ENCODE peak calls at places on chromosomes 1 and 21, in four cellular contexts. Y is heart left ventricle, B is mesendoderm, W is Peyer's patch. Z is an unnamed sample.

GRCh38 chr21:23452384-23453083 is 2154.7 kb downstream of the MRPL39 start:
- DNase-seq in W (no peak), Y (no peak), B (peak; percentile 90), Z (peak; percentile 61)

GRCh38 chr1:29339176-29339575 is 102.9 kb downstream of the PTPRU start:
- DNase-seq in Y (no peak), W (no peak), B (no peak), Z (no peak)

GRCh38 chr1:197304626-197305200 is 36.7 kb downstream of the CRB1 start:
- DNase-seq in Y (no peak), B (no peak), W (no peak), Z (no peak)

GRCh38 chr1:27650527-27651175 is 15.7 kb upstream of the FGR start:
- DNase-seq in Y (no peak), B (peak; percentile 98), W (no peak), Z (no peak)

GRCh38 chr1:232620356-232620841 is 9.5 kb downstream of the SIPA1L2 start:
- DNase-seq in B (peak; percentile 81), W (no peak), Y (no peak), Z (peak; percentile 38)

GRCh38 chr1:54117815-54118563 is 34.8 kb downstream of the CDCP2 start:
- DNase-seq in Y (peak; percentile 11), B (no peak), W (no peak), Z (no peak)

GRCh38 chr1:8152731-8153702 is 126.9 kb upstream of the ERRFI1 start:
- DNase-seq in Y (no peak), W (no peak), B (no peak), Z (peak; percentile 78)

GRCh38 chr1:6350416-6351088 is 43.0 kb downstream of the ACOT7 start:
- DNase-seq in B (no peak), Y (peak; percentile 89), W (peak; percentile 50), Z (peak; percentile 87)

GRCh38 chr1:226651041-226651731 is 87.9 kb downstream of the ITPKB start:
- DNase-seq in Y (peak; percentile 28), B (no peak), W (no peak), Z (no peak)

GRCh38 chr1:7120863-7121621 is 335.8 kb downstream of the CAMTA1 start:
- DNase-seq in W (no peak), B (peak; percentile 29), Y (no peak), Z (no peak)

GRCh38 chr1:56375184-56375837 is 204.1 kb downstream of the PLPP3 start:
- DNase-seq in W (no peak), B (no peak), Y (no peak), Z (no peak)

GRCh38 chr1:22366346-22366745 is 85.3 kb upstream of the ZBTB40 start:
- DNase-seq in B (no peak), Y (no peak), W (no peak), Z (no peak)

GRCh38 chr1:202361224-202361623 is 12.7 kb downstream of the PPP1R12B start:
- DNase-seq in Y (no peak), W (no peak), B (no peak), Z (no peak)

GRCh38 chr1:183137782-183138181 is 48.3 kb upstream of the LAMC2 start:
- DNase-seq in W (no peak), Y (no peak), B (no peak), Z (no peak)

GRCh38 chr1:244454412-244454811 is 2.7 kb upstream of the ADSS2 start:
- DNase-seq in Y (no peak), W (no peak), B (no peak), Z (no peak)

GRCh38 chr1:205515781-205516253 is 11.3 kb downstream of the CDK18 start:
- DNase-seq in W (no peak), B (peak; percentile 87), Y (no peak), Z (peak; percentile 57)

GRCh38 chr1:211281322-211282022 is 22.3 kb downstream of the RCOR3 start:
- DNase-seq in Y (no peak), B (peak; percentile 57), W (no peak), Z (no peak)

GRCh38 chr21:33022489-33022827 is 3.3 kb upstream of the OLIG2 start:
- DNase-seq in B (no peak), W (no peak), Y (no peak), Z (no peak)

GRCh38 chr1:3022511-3022973 is 1.3 kb downstream of the ACTRT2 start:
- DNase-seq in W (peak; percentile 29), B (no peak), Y (no peak), Z (no peak)

GRCh38 chr1:218501073-218501612 is 156.0 kb downstream of the TGFB2 start:
- DNase-seq in B (no peak), Y (no peak), W (no peak), Z (peak; percentile 15)

GRCh38 chr1:174800221-174800791 is 199.4 kb upstream of the CACYBP start:
- DNase-seq in Y (no peak), B (peak; percentile 16), W (peak; percentile 48), Z (peak; percentile 15)

GRCh38 chr1:214515544-214516433 is 35.6 kb downstream of the PTPN14 start:
- DNase-seq in W (no peak), Y (no peak), B (no peak), Z (no peak)

GRCh38 chr1:77900687-77901293 is 12.4 kb downstream of the NEXN start:
- DNase-seq in B (peak; percentile 77), Y (no peak), W (no peak), Z (peak; percentile 33)

GRCh38 chr1:81679972-81680371 is 120.8 kb upstream of the ADGRL2 start:
- DNase-seq in W (no peak), Y (no peak), B (peak; percentile 34), Z (peak; percentile 89)

GRCh38 chr1:36576677-36577076 is 94.0 kb upstream of the CSF3R start:
- DNase-seq in W (no peak), Y (no peak), B (no peak), Z (no peak)

GRCh38 chr1:201450721-201451291 is 18.2 kb downstream of the PHLDA3 start:
- DNase-seq in Y (peak; percentile 88), B (peak; percentile 66), W (no peak), Z (peak; percentile 69)

GRCh38 chr1:183837062-183837461 is 32.1 kb downstream of the RGL1 start:
- DNase-seq in Y (no peak), W (no peak), B (peak; percentile 34), Z (no peak)

GRCh38 chr1:153400244-153400643 is 9.4 kb upstream of the S100A8 start:
- DNase-seq in Y (no peak), B (no peak), W (no peak), Z (no peak)

GRCh38 chr1:227896710-227897655 is 50.7 kb downstream of the WNT9A start:
- DNase-seq in Y (peak; percentile 35), B (no peak), W (no peak), Z (peak; percentile 12)

GRCh38 chr1:35763211-35763610 is 6.6 kb downstream of the CLSPN start:
- DNase-seq in B (no peak), Y (no peak), W (no peak), Z (no peak)

GRCh38 chr1:61403863-61404615 is 320.9 kb downstream of the TM2D1 start:
- DNase-seq in B (no peak), Y (no peak), W (no peak), Z (no peak)

GRCh38 chr1:175450219-175450618 is 257.6 kb upstream of the KIAA0040 start:
- DNase-seq in Y (no peak), W (no peak), B (no peak), Z (no peak)

GRCh38 chr1:17640411-17640810 is 100.9 kb downstream of the ARHGEF10L start:
- DNase-seq in Y (no peak), B (no peak), W (no peak), Z (no peak)
- H3K36me3 ChIP-seq in Y (peaks cover 13% of the 10 kb centered on the region), B (peaks cover 9% of the 10 kb centered on the region), W (no peaks in the 10 kb centered on the region), Z (no peaks in the 10 kb centered on the region)

DNA sequence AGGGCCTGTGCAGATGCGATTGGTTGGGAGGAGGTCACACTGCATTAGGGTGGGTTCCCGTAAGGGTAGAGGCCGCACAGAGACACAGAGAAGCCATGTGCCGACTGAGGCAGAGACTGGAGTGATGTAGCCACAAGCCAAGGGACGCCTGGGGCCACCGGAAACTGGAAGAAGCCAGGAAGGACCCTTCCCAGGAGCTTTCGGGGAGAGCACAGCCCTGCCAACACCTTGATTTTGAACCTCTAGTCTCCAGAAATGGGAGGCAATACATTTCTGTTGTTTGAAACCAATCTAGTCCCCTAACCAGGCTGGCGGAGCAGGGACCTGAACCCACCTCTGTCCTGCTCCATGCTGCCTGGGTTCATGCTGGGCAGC is 10.8 kb downstream of the UBASH3A start:
- DNase-seq in W (no peak), Y (no peak), B (no peak), Z (no peak)
- H3K36me3 ChIP-seq in W (no peaks in the 10 kb centered on the region), Y (no peaks in the 10 kb centered on the region), B (no peaks in the 10 kb centered on the region), Z (no peaks in the 10 kb centered on the region)

GRCh38 chr21:34881894-34882371 is 167.2 kb downstream of the RUNX1 start:
- DNase-seq in B (no peak), W (no peak), Y (no peak), Z (no peak)

GRCh38 chr21:34885125-34885524 is 164.0 kb downstream of the RUNX1 start:
- DNase-seq in W (no peak), Y (no peak), B (no peak), Z (no peak)

GRCh38 chr21:34882719-34883131 is 166.4 kb downstream of the RUNX1 start:
- DNase-seq in Y (no peak), W (no peak), B (no peak), Z (no peak)

GRCh38 chr21:34884346-34884929 is 164.7 kb downstream of the RUNX1 start:
- DNase-seq in B (no peak), W (no peak), Y (no peak), Z (no peak)

DNA sequence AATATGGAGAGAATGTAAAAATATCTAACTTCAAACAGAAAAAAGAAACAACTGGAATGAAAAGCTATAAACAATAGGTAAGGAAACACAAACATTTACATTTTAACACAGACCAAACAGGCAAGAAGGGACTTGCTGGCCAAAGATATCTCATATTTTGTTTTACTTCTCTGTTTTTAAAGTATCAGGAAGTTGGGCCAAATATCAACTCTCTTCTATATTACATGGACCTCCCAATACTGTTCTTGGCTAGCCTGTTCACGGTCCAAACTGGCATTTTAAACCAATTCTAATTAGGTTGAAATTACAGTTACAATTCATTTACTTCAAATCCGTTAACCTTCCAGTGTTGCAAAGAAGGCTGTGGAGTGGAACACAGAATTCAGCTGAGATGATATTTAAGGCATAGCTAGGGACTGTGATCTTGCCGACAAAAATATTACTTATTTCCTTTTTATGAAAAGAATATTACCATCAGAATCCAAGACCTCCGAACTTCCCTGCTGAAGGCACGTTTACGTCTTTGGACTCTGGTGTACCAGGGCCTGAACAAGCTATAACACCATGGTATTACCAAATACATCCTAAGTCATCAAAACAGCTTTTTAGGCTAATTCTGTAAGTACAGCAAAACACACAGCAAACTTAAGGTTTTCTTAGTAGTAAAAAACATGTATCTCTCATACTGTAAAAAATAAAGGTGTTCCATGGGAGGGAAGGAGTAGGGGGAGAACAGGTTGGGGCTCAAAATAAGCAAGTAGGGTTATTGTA is 165.4 kb downstream of the RUNX1 start:
- DNase-seq in Y (no peak), W (no peak), B (no peak), Z (no peak)
- H3K36me3 ChIP-seq in Y (no peaks in the 10 kb centered on the region), W (no peaks in the 10 kb centered on the region), B (no peaks in the 10 kb centered on the region), Z (no peaks in the 10 kb centered on the region)

GRCh38 chr1:103546496-103546895 is 21.0 kb downstream of the RNPC3 start:
- DNase-seq in B (no peak), Y (no peak), W (no peak), Z (no peak)
- H3K36me3 ChIP-seq in B (no peaks in the 10 kb centered on the region), Y (peaks cover 23% of the 10 kb centered on the region), W (peaks cover 2% of the 10 kb centered on the region), Z (no peaks in the 10 kb centered on the region)

DNA sequence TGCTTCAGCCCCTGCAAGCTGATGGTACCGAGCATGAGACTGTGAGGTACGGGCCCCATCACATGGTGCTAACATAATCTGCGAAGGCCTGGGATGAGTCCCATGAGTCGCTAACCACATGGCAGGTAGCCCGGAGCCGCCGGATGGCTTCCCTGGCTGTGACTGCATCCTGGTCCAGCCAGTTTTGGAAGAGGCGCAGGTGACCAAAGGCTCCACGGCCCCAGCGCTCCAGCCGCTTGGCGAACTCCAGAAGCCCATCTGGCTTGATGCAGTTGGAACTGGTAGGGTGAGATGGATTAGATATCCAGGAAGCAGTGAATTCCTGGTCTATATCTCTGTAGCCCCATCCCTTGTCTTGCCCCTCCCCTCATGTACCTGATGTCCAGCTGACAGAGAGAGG is 24.6 kb downstream of the LRRC41 start:
- DNase-seq in Y (no peak), W (no peak), B (no peak), Z (peak; percentile 21)
- H3K36me3 ChIP-seq in Y (peaks cover 12% of the 10 kb centered on the region), W (no peaks in the 10 kb centered on the region), B (peaks cover 17% of the 10 kb centered on the region), Z (no peaks in the 10 kb centered on the region)

Z was measured in testis.